ENCODE peak calls at places on chromosomes 6 and 20, in nine cellular contexts. One of them, this sample, is unnamed.

GRCh38 chr20:49323622-49324238 is 45.9 kb upstream of the ZNFX1 start:
- DNase-seq in fibroblast of villous mesenchyme: peak
- DNase-seq in left lung: no peak
- DNase-seq in aorta: no peak
- DNase-seq in NCI-H446: no peak
- DNase-seq in H1: no peak
- DNase-seq in astrocyte of the spinal cord: peak
- DNase-seq in bronchial epithelial cell: peak
- DNase-seq in effector CD4-positive, alpha-beta T cell: no peak
- DNase-seq in this sample: no peak

GRCh38 chr6:49202923-49203322 is 260.1 kb downstream of the MMUT start:
- DNase-seq in fibroblast of villous mesenchyme: no peak
- DNase-seq in left lung: no peak
- DNase-seq in aorta: no peak
- DNase-seq in NCI-H446: no peak
- DNase-seq in H1: no peak
- DNase-seq in astrocyte of the spinal cord: no peak
- DNase-seq in bronchial epithelial cell: peak
- DNase-seq in effector CD4-positive, alpha-beta T cell: no peak
- DNase-seq in this sample: no peak

GRCh38 chr20:46894971-46895905 is 595 bp downstream of the EYA2 start:
- DNase-seq in fibroblast of villous mesenchyme: peak
- DNase-seq in left lung: peak
- DNase-seq in aorta: peak
- DNase-seq in NCI-H446: peak
- DNase-seq in H1: peak
- DNase-seq in astrocyte of the spinal cord: peak
- DNase-seq in bronchial epithelial cell: peak
- DNase-seq in effector CD4-positive, alpha-beta T cell: no peak
- DNase-seq in this sample: no peak

GRCh38 chr6:99810942-99811633 is 182.9 kb downstream of the MCHR2 start:
- DNase-seq in fibroblast of villous mesenchyme: no peak
- DNase-seq in left lung: no peak
- DNase-seq in aorta: no peak
- DNase-seq in NCI-H446: no peak
- DNase-seq in H1: no peak
- DNase-seq in astrocyte of the spinal cord: no peak
- DNase-seq in bronchial epithelial cell: peak
- DNase-seq in effector CD4-positive, alpha-beta T cell: no peak
- DNase-seq in this sample: no peak

GRCh38 chr6:75233097-75233615 is 10.4 kb downstream of the COX7A2 start:
- DNase-seq in fibroblast of villous mesenchyme: no peak
- DNase-seq in left lung: no peak
- DNase-seq in aorta: no peak
- DNase-seq in NCI-H446: peak
- DNase-seq in H1: no peak
- DNase-seq in astrocyte of the spinal cord: no peak
- DNase-seq in bronchial epithelial cell: no peak
- DNase-seq in effector CD4-positive, alpha-beta T cell: no peak
- DNase-seq in this sample: no peak

GRCh38 chr6:108983151-108983550 is 111.5 kb downstream of the SESN1 start:
- DNase-seq in fibroblast of villous mesenchyme: peak
- DNase-seq in left lung: no peak
- DNase-seq in aorta: no peak
- DNase-seq in NCI-H446: no peak
- DNase-seq in H1: no peak
- DNase-seq in astrocyte of the spinal cord: no peak
- DNase-seq in bronchial epithelial cell: no peak
- DNase-seq in effector CD4-positive, alpha-beta T cell: no peak
- DNase-seq in this sample: no peak

GRCh38 chr6:16432075-16433032 is 194.0 kb downstream of the GMPR start:
- DNase-seq in fibroblast of villous mesenchyme: peak
- DNase-seq in left lung: no peak
- DNase-seq in aorta: peak
- DNase-seq in NCI-H446: peak
- DNase-seq in H1: no peak
- DNase-seq in astrocyte of the spinal cord: peak
- DNase-seq in bronchial epithelial cell: no peak
- DNase-seq in effector CD4-positive, alpha-beta T cell: no peak
- DNase-seq in this sample: no peak

GRCh38 chr20:48635361-48635760 is 192.4 kb downstream of the PREX1 start:
- DNase-seq in fibroblast of villous mesenchyme: no peak
- DNase-seq in left lung: peak
- DNase-seq in aorta: peak
- DNase-seq in NCI-H446: no peak
- DNase-seq in H1: no peak
- DNase-seq in astrocyte of the spinal cord: no peak
- DNase-seq in bronchial epithelial cell: no peak
- DNase-seq in effector CD4-positive, alpha-beta T cell: no peak
- DNase-seq in this sample: no peak

GRCh38 chr6:1597121-1597744 is 12.5 kb upstream of the FOXC1 start:
- DNase-seq in fibroblast of villous mesenchyme: no peak
- DNase-seq in left lung: no peak
- DNase-seq in aorta: no peak
- DNase-seq in NCI-H446: no peak
- DNase-seq in H1: no peak
- DNase-seq in astrocyte of the spinal cord: no peak
- DNase-seq in bronchial epithelial cell: no peak
- DNase-seq in effector CD4-positive, alpha-beta T cell: no peak
- DNase-seq in this sample: no peak

GRCh38 chr6:152404458-152404857 is 232.7 kb downstream of the SYNE1 start:
- DNase-seq in fibroblast of villous mesenchyme: no peak
- DNase-seq in left lung: no peak
- DNase-seq in aorta: no peak
- DNase-seq in NCI-H446: no peak
- DNase-seq in H1: no peak
- DNase-seq in astrocyte of the spinal cord: no peak
- DNase-seq in bronchial epithelial cell: no peak
- DNase-seq in effector CD4-positive, alpha-beta T cell: no peak
- DNase-seq in this sample: no peak

GRCh38 chr6:2554651-2555050 is 196.1 kb downstream of the MYLK4 start:
- DNase-seq in fibroblast of villous mesenchyme: no peak
- DNase-seq in left lung: no peak
- DNase-seq in aorta: no peak
- DNase-seq in NCI-H446: no peak
- DNase-seq in H1: no peak
- DNase-seq in astrocyte of the spinal cord: no peak
- DNase-seq in bronchial epithelial cell: peak
- DNase-seq in effector CD4-positive, alpha-beta T cell: no peak
- DNase-seq in this sample: no peak

GRCh38 chr20:20699917-20700316 is 12.5 kb downstream of the RALGAPA2 start:
- DNase-seq in fibroblast of villous mesenchyme: no peak
- DNase-seq in left lung: no peak
- DNase-seq in aorta: no peak
- DNase-seq in NCI-H446: no peak
- DNase-seq in H1: no peak
- DNase-seq in astrocyte of the spinal cord: no peak
- DNase-seq in bronchial epithelial cell: no peak
- DNase-seq in effector CD4-positive, alpha-beta T cell: no peak
- DNase-seq in this sample: no peak

GRCh38 chr20:819680-820327 is 13.7 kb upstream of the FAM110A start:
- DNase-seq in fibroblast of villous mesenchyme: no peak
- DNase-seq in left lung: no peak
- DNase-seq in aorta: no peak
- DNase-seq in NCI-H446: no peak
- DNase-seq in H1: no peak
- DNase-seq in astrocyte of the spinal cord: no peak
- DNase-seq in bronchial epithelial cell: no peak
- DNase-seq in effector CD4-positive, alpha-beta T cell: no peak
- DNase-seq in this sample: no peak

GRCh38 chr6:165390475-165390874 is 81.1 kb upstream of the C6orf118 start:
- DNase-seq in fibroblast of villous mesenchyme: no peak
- DNase-seq in left lung: no peak
- DNase-seq in aorta: no peak
- DNase-seq in NCI-H446: no peak
- DNase-seq in H1: no peak
- DNase-seq in astrocyte of the spinal cord: no peak
- DNase-seq in bronchial epithelial cell: no peak
- DNase-seq in effector CD4-positive, alpha-beta T cell: no peak
- DNase-seq in this sample: no peak

GRCh38 chr20:3995067-3995748 is 20.1 kb downstream of the RNF24 start:
- DNase-seq in fibroblast of villous mesenchyme: peak
- DNase-seq in left lung: no peak
- DNase-seq in aorta: no peak
- DNase-seq in NCI-H446: no peak
- DNase-seq in H1: no peak
- DNase-seq in astrocyte of the spinal cord: peak
- DNase-seq in bronchial epithelial cell: peak
- DNase-seq in effector CD4-positive, alpha-beta T cell: no peak
- DNase-seq in this sample: no peak

GRCh38 chr20:43824279-43824678 is 90.4 kb upstream of the TOX2 start:
- DNase-seq in fibroblast of villous mesenchyme: no peak
- DNase-seq in left lung: no peak
- DNase-seq in aorta: no peak
- DNase-seq in NCI-H446: no peak
- DNase-seq in H1: peak
- DNase-seq in astrocyte of the spinal cord: no peak
- DNase-seq in bronchial epithelial cell: no peak
- DNase-seq in effector CD4-positive, alpha-beta T cell: no peak
- DNase-seq in this sample: no peak

GRCh38 chr6:98921038-98921437 is 26.7 kb downstream of the FBXL4 start:
- DNase-seq in fibroblast of villous mesenchyme: no peak
- DNase-seq in left lung: no peak
- DNase-seq in aorta: no peak
- DNase-seq in NCI-H446: no peak
- DNase-seq in H1: no peak
- DNase-seq in astrocyte of the spinal cord: peak
- DNase-seq in bronchial epithelial cell: no peak
- DNase-seq in effector CD4-positive, alpha-beta T cell: no peak
- DNase-seq in this sample: no peak

GRCh38 chr20:24843443-24843715 is 105.7 kb upstream of the CST7 start:
- DNase-seq in fibroblast of villous mesenchyme: no peak
- DNase-seq in left lung: no peak
- DNase-seq in aorta: no peak
- DNase-seq in NCI-H446: no peak
- DNase-seq in H1: no peak
- DNase-seq in astrocyte of the spinal cord: no peak
- DNase-seq in bronchial epithelial cell: no peak
- DNase-seq in effector CD4-positive, alpha-beta T cell: no peak
- DNase-seq in this sample: no peak

GRCh38 chr6:140253096-140253495 is 878.6 kb upstream of the CITED2 start:
- DNase-seq in fibroblast of villous mesenchyme: peak
- DNase-seq in left lung: no peak
- DNase-seq in aorta: no peak
- DNase-seq in NCI-H446: no peak
- DNase-seq in H1: no peak
- DNase-seq in astrocyte of the spinal cord: no peak
- DNase-seq in bronchial epithelial cell: peak
- DNase-seq in effector CD4-positive, alpha-beta T cell: no peak
- DNase-seq in this sample: no peak

GRCh38 chr6:56541736-56542366 is 100.8 kb downstream of the DST start:
- DNase-seq in fibroblast of villous mesenchyme: no peak
- DNase-seq in left lung: no peak
- DNase-seq in aorta: no peak
- DNase-seq in NCI-H446: no peak
- DNase-seq in H1: no peak
- DNase-seq in astrocyte of the spinal cord: no peak
- DNase-seq in bronchial epithelial cell: peak
- DNase-seq in effector CD4-positive, alpha-beta T cell: no peak
- DNase-seq in this sample: no peak